ENCODE peak calls at places on chromosome 18, in ten cellular contexts. One of them, this sample, is unnamed.

GRCh38 chr18:51537487-51537886 is 340.0 kb upstream of the MEX3C start:
- DNase-seq in stimulated activated CD4-positive, alpha-beta T cell treated with anti-CD3 and anti-CD28 coated beads, Interleukin-12 subunit alpha, Interleukin-12 subunit beta, amount 100 ng/mL, for 24 hours: no peak
- DNase-seq in astrocyte of the cerebellum: peak
- DNase-seq in endothelial cell: peak
- DNase-seq in CD4-positive, alpha-beta memory T cell: no peak
- DNase-seq in foreskin fibroblast: no peak
- DNase-seq in right lobe of liver: no peak
- DNase-seq in amniotic stem cell: no peak
- DNase-seq in K562: no peak
- DNase-seq in HT1080: peak
- DNase-seq in this sample: no peak

GRCh38 chr18:36516726-36517125 is 219.2 kb downstream of the FHOD3 start:
- DNase-seq in amniotic stem cell: no peak
- DNase-seq in stimulated activated CD4-positive, alpha-beta T cell treated with anti-CD3 and anti-CD28 coated beads, Interleukin-12 subunit alpha, Interleukin-12 subunit beta, amount 100 ng/mL, for 24 hours: no peak
- DNase-seq in CD4-positive, alpha-beta memory T cell: no peak
- DNase-seq in HT1080: no peak
- DNase-seq in K562: no peak
- DNase-seq in right lobe of liver: no peak
- DNase-seq in endothelial cell: no peak
- DNase-seq in foreskin fibroblast: no peak
- DNase-seq in astrocyte of the cerebellum: no peak
- DNase-seq in this sample: no peak

GRCh38 chr18:69956037-69956436 is 8.4 kb upstream of the CD226 start:
- DNase-seq in amniotic stem cell: no peak
- DNase-seq in HT1080: no peak
- DNase-seq in right lobe of liver: no peak
- DNase-seq in foreskin fibroblast: no peak
- DNase-seq in astrocyte of the cerebellum: no peak
- DNase-seq in stimulated activated CD4-positive, alpha-beta T cell treated with anti-CD3 and anti-CD28 coated beads, Interleukin-12 subunit alpha, Interleukin-12 subunit beta, amount 100 ng/mL, for 24 hours: no peak
- DNase-seq in K562: no peak
- DNase-seq in endothelial cell: no peak
- DNase-seq in CD4-positive, alpha-beta memory T cell: no peak
- DNase-seq in this sample: no peak

GRCh38 chr18:48831113-48831759 is 119.5 kb downstream of the SMAD7 start:
- DNase-seq in K562: no peak
- DNase-seq in endothelial cell: no peak
- DNase-seq in right lobe of liver: peak
- DNase-seq in astrocyte of the cerebellum: no peak
- DNase-seq in HT1080: no peak
- DNase-seq in amniotic stem cell: no peak
- DNase-seq in CD4-positive, alpha-beta memory T cell: no peak
- DNase-seq in stimulated activated CD4-positive, alpha-beta T cell treated with anti-CD3 and anti-CD28 coated beads, Interleukin-12 subunit alpha, Interleukin-12 subunit beta, amount 100 ng/mL, for 24 hours: no peak
- DNase-seq in foreskin fibroblast: no peak
- DNase-seq in this sample: no peak

GRCh38 chr18:12010187-12010802 is 29.0 kb downstream of the IMPA2 start:
- DNase-seq in right lobe of liver: no peak
- DNase-seq in astrocyte of the cerebellum: no peak
- DNase-seq in stimulated activated CD4-positive, alpha-beta T cell treated with anti-CD3 and anti-CD28 coated beads, Interleukin-12 subunit alpha, Interleukin-12 subunit beta, amount 100 ng/mL, for 24 hours: no peak
- DNase-seq in CD4-positive, alpha-beta memory T cell: no peak
- DNase-seq in endothelial cell: no peak
- DNase-seq in HT1080: no peak
- DNase-seq in K562: no peak
- DNase-seq in foreskin fibroblast: no peak
- DNase-seq in amniotic stem cell: no peak
- DNase-seq in this sample: no peak

GRCh38 chr18:27005589-27005988 is 140.1 kb upstream of the AQP4 start:
- DNase-seq in K562: no peak
- DNase-seq in right lobe of liver: no peak
- DNase-seq in HT1080: peak
- DNase-seq in CD4-positive, alpha-beta memory T cell: no peak
- DNase-seq in foreskin fibroblast: peak
- DNase-seq in amniotic stem cell: no peak
- DNase-seq in endothelial cell: no peak
- DNase-seq in astrocyte of the cerebellum: no peak
- DNase-seq in stimulated activated CD4-positive, alpha-beta T cell treated with anti-CD3 and anti-CD28 coated beads, Interleukin-12 subunit alpha, Interleukin-12 subunit beta, amount 100 ng/mL, for 24 hours: no peak
- DNase-seq in this sample: no peak

GRCh38 chr18:7174359-7175107 is 56.4 kb upstream of the LRRC30 start:
- DNase-seq in amniotic stem cell: no peak
- DNase-seq in astrocyte of the cerebellum: no peak
- DNase-seq in CD4-positive, alpha-beta memory T cell: no peak
- DNase-seq in K562: no peak
- DNase-seq in right lobe of liver: peak
- DNase-seq in foreskin fibroblast: peak
- DNase-seq in HT1080: no peak
- DNase-seq in endothelial cell: peak
- DNase-seq in stimulated activated CD4-positive, alpha-beta T cell treated with anti-CD3 and anti-CD28 coated beads, Interleukin-12 subunit alpha, Interleukin-12 subunit beta, amount 100 ng/mL, for 24 hours: no peak
- DNase-seq in this sample: no peak

GRCh38 chr18:69838620-69839411 is 108.9 kb downstream of the CD226 start:
- DNase-seq in right lobe of liver: no peak
- DNase-seq in HT1080: peak
- DNase-seq in endothelial cell: no peak
- DNase-seq in CD4-positive, alpha-beta memory T cell: no peak
- DNase-seq in astrocyte of the cerebellum: no peak
- DNase-seq in K562: peak
- DNase-seq in amniotic stem cell: no peak
- DNase-seq in foreskin fibroblast: no peak
- DNase-seq in stimulated activated CD4-positive, alpha-beta T cell treated with anti-CD3 and anti-CD28 coated beads, Interleukin-12 subunit alpha, Interleukin-12 subunit beta, amount 100 ng/mL, for 24 hours: peak
- DNase-seq in this sample: no peak

GRCh38 chr18:54269924-54270844 is 867 bp downstream of the POLI start:
- DNase-seq in right lobe of liver: peak
- DNase-seq in K562: no peak
- DNase-seq in astrocyte of the cerebellum: no peak
- DNase-seq in CD4-positive, alpha-beta memory T cell: peak
- DNase-seq in endothelial cell: peak
- DNase-seq in HT1080: peak
- DNase-seq in amniotic stem cell: no peak
- DNase-seq in foreskin fibroblast: peak
- DNase-seq in stimulated activated CD4-positive, alpha-beta T cell treated with anti-CD3 and anti-CD28 coated beads, Interleukin-12 subunit alpha, Interleukin-12 subunit beta, amount 100 ng/mL, for 24 hours: peak
- DNase-seq in this sample: no peak

GRCh38 chr18:10057808-10058791 is 144.3 kb downstream of the VAPA start:
- DNase-seq in endothelial cell: no peak
- DNase-seq in HT1080: peak
- DNase-seq in K562: no peak
- DNase-seq in CD4-positive, alpha-beta memory T cell: no peak
- DNase-seq in foreskin fibroblast: peak
- DNase-seq in astrocyte of the cerebellum: peak
- DNase-seq in right lobe of liver: no peak
- DNase-seq in stimulated activated CD4-positive, alpha-beta T cell treated with anti-CD3 and anti-CD28 coated beads, Interleukin-12 subunit alpha, Interleukin-12 subunit beta, amount 100 ng/mL, for 24 hours: no peak
- DNase-seq in amniotic stem cell: peak
- DNase-seq in this sample: peak

GRCh38 chr18:68797901-68798300 is at the start of gene CCDC102B:
- DNase-seq in foreskin fibroblast: peak
- DNase-seq in right lobe of liver: no peak
- DNase-seq in HT1080: peak
- DNase-seq in CD4-positive, alpha-beta memory T cell: no peak
- DNase-seq in K562: no peak
- DNase-seq in amniotic stem cell: no peak
- DNase-seq in astrocyte of the cerebellum: peak
- DNase-seq in endothelial cell: no peak
- DNase-seq in stimulated activated CD4-positive, alpha-beta T cell treated with anti-CD3 and anti-CD28 coated beads, Interleukin-12 subunit alpha, Interleukin-12 subunit beta, amount 100 ng/mL, for 24 hours: no peak
- DNase-seq in this sample: no peak

GRCh38 chr18:58209326-58209725 is 165.3 kb downstream of the NEDD4L start:
- DNase-seq in foreskin fibroblast: peak
- DNase-seq in K562: no peak
- DNase-seq in stimulated activated CD4-positive, alpha-beta T cell treated with anti-CD3 and anti-CD28 coated beads, Interleukin-12 subunit alpha, Interleukin-12 subunit beta, amount 100 ng/mL, for 24 hours: no peak
- DNase-seq in endothelial cell: no peak
- DNase-seq in astrocyte of the cerebellum: no peak
- DNase-seq in CD4-positive, alpha-beta memory T cell: no peak
- DNase-seq in right lobe of liver: no peak
- DNase-seq in amniotic stem cell: no peak
- DNase-seq in HT1080: no peak
- DNase-seq in this sample: no peak

GRCh38 chr18:79439201-79440023 is 43.7 kb downstream of the NFATC1 start:
- DNase-seq in right lobe of liver: no peak
- DNase-seq in amniotic stem cell: no peak
- DNase-seq in astrocyte of the cerebellum: peak
- DNase-seq in foreskin fibroblast: peak
- DNase-seq in stimulated activated CD4-positive, alpha-beta T cell treated with anti-CD3 and anti-CD28 coated beads, Interleukin-12 subunit alpha, Interleukin-12 subunit beta, amount 100 ng/mL, for 24 hours: peak
- DNase-seq in CD4-positive, alpha-beta memory T cell: peak
- DNase-seq in K562: peak
- DNase-seq in endothelial cell: no peak
- DNase-seq in HT1080: no peak
- DNase-seq in this sample: no peak

GRCh38 chr18:73479472-73479871 is 611.7 kb upstream of the NETO1 start:
- DNase-seq in amniotic stem cell: no peak
- DNase-seq in HT1080: no peak
- DNase-seq in stimulated activated CD4-positive, alpha-beta T cell treated with anti-CD3 and anti-CD28 coated beads, Interleukin-12 subunit alpha, Interleukin-12 subunit beta, amount 100 ng/mL, for 24 hours: no peak
- DNase-seq in CD4-positive, alpha-beta memory T cell: no peak
- DNase-seq in right lobe of liver: no peak
- DNase-seq in astrocyte of the cerebellum: peak
- DNase-seq in K562: no peak
- DNase-seq in foreskin fibroblast: peak
- DNase-seq in endothelial cell: no peak
- DNase-seq in this sample: no peak

GRCh38 chr18:35024196-35024595 is 17.0 kb upstream of the MAPRE2 start:
- DNase-seq in foreskin fibroblast: peak
- DNase-seq in right lobe of liver: no peak
- DNase-seq in K562: no peak
- DNase-seq in HT1080: no peak
- DNase-seq in endothelial cell: no peak
- DNase-seq in CD4-positive, alpha-beta memory T cell: no peak
- DNase-seq in stimulated activated CD4-positive, alpha-beta T cell treated with anti-CD3 and anti-CD28 coated beads, Interleukin-12 subunit alpha, Interleukin-12 subunit beta, amount 100 ng/mL, for 24 hours: no peak
- DNase-seq in amniotic stem cell: no peak
- DNase-seq in astrocyte of the cerebellum: no peak
- DNase-seq in this sample: no peak

GRCh38 chr18:22309191-22309590 is 108.5 kb downstream of the CTAGE1 start:
- DNase-seq in CD4-positive, alpha-beta memory T cell: no peak
- DNase-seq in amniotic stem cell: peak
- DNase-seq in HT1080: peak
- DNase-seq in stimulated activated CD4-positive, alpha-beta T cell treated with anti-CD3 and anti-CD28 coated beads, Interleukin-12 subunit alpha, Interleukin-12 subunit beta, amount 100 ng/mL, for 24 hours: no peak
- DNase-seq in right lobe of liver: no peak
- DNase-seq in K562: no peak
- DNase-seq in astrocyte of the cerebellum: no peak
- DNase-seq in foreskin fibroblast: peak
- DNase-seq in endothelial cell: no peak
- DNase-seq in this sample: no peak

GRCh38 chr18:43719264-43719795 is 442.0 kb upstream of the SYT4 start:
- DNase-seq in HT1080: no peak
- DNase-seq in K562: no peak
- DNase-seq in CD4-positive, alpha-beta memory T cell: no peak
- DNase-seq in right lobe of liver: no peak
- DNase-seq in astrocyte of the cerebellum: no peak
- DNase-seq in endothelial cell: no peak
- DNase-seq in foreskin fibroblast: peak
- DNase-seq in amniotic stem cell: no peak
- DNase-seq in stimulated activated CD4-positive, alpha-beta T cell treated with anti-CD3 and anti-CD28 coated beads, Interleukin-12 subunit alpha, Interleukin-12 subunit beta, amount 100 ng/mL, for 24 hours: no peak
- DNase-seq in this sample: no peak

GRCh38 chr18:45249306-45249705 is 366.0 kb upstream of the SLC14A2 start:
- DNase-seq in right lobe of liver: no peak
- DNase-seq in CD4-positive, alpha-beta memory T cell: no peak
- DNase-seq in K562: no peak
- DNase-seq in endothelial cell: no peak
- DNase-seq in astrocyte of the cerebellum: no peak
- DNase-seq in amniotic stem cell: no peak
- DNase-seq in stimulated activated CD4-positive, alpha-beta T cell treated with anti-CD3 and anti-CD28 coated beads, Interleukin-12 subunit alpha, Interleukin-12 subunit beta, amount 100 ng/mL, for 24 hours: no peak
- DNase-seq in foreskin fibroblast: peak
- DNase-seq in HT1080: no peak
- DNase-seq in this sample: no peak

GRCh38 chr18:79781331-79781941 is 16.3 kb upstream of the KCNG2 start:
- DNase-seq in CD4-positive, alpha-beta memory T cell: no peak
- DNase-seq in amniotic stem cell: no peak
- DNase-seq in foreskin fibroblast: no peak
- DNase-seq in endothelial cell: no peak
- DNase-seq in K562: no peak
- DNase-seq in HT1080: no peak
- DNase-seq in astrocyte of the cerebellum: no peak
- DNase-seq in stimulated activated CD4-positive, alpha-beta T cell treated with anti-CD3 and anti-CD28 coated beads, Interleukin-12 subunit alpha, Interleukin-12 subunit beta, amount 100 ng/mL, for 24 hours: no peak
- DNase-seq in right lobe of liver: no peak
- DNase-seq in this sample: no peak

GRCh38 chr18:75205760-75206109 is 3.2 kb downstream of the PTGR3 start:
- DNase-seq in stimulated activated CD4-positive, alpha-beta T cell treated with anti-CD3 and anti-CD28 coated beads, Interleukin-12 subunit alpha, Interleukin-12 subunit beta, amount 100 ng/mL, for 24 hours: no peak
- DNase-seq in amniotic stem cell: no peak
- DNase-seq in right lobe of liver: no peak
- DNase-seq in endothelial cell: no peak
- DNase-seq in K562: peak
- DNase-seq in HT1080: no peak
- DNase-seq in astrocyte of the cerebellum: no peak
- DNase-seq in CD4-positive, alpha-beta memory T cell: no peak
- DNase-seq in foreskin fibroblast: peak
- DNase-seq in this sample: no peak

GRCh38 chr18:49717617-49718016 is 95.7 kb downstream of the ACAA2 start:
- DNase-seq in astrocyte of the cerebellum: no peak
- DNase-seq in CD4-positive, alpha-beta memory T cell: no peak
- DNase-seq in foreskin fibroblast: no peak
- DNase-seq in HT1080: no peak
- DNase-seq in stimulated activated CD4-positive, alpha-beta T cell treated with anti-CD3 and anti-CD28 coated beads, Interleukin-12 subunit alpha, Interleukin-12 subunit beta, amount 100 ng/mL, for 24 hours: no peak
- DNase-seq in endothelial cell: no peak
- DNase-seq in right lobe of liver: no peak
- DNase-seq in K562: no peak
- DNase-seq in amniotic stem cell: no peak
- DNase-seq in this sample: no peak

GRCh38 chr18:51125976-51126375 is 71.5 kb downstream of the MEX3C start:
- DNase-seq in CD4-positive, alpha-beta memory T cell: no peak
- DNase-seq in endothelial cell: no peak
- DNase-seq in HT1080: no peak
- DNase-seq in foreskin fibroblast: no peak
- DNase-seq in stimulated activated CD4-positive, alpha-beta T cell treated with anti-CD3 and anti-CD28 coated beads, Interleukin-12 subunit alpha, Interleukin-12 subunit beta, amount 100 ng/mL, for 24 hours: no peak
- DNase-seq in amniotic stem cell: no peak
- DNase-seq in K562: no peak
- DNase-seq in right lobe of liver: no peak
- DNase-seq in astrocyte of the cerebellum: no peak
- DNase-seq in this sample: no peak

GRCh38 chr18:70132999-70133398 is 72.5 kb downstream of the RTTN start:
- DNase-seq in stimulated activated CD4-positive, alpha-beta T cell treated with anti-CD3 and anti-CD28 coated beads, Interleukin-12 subunit alpha, Interleukin-12 subunit beta, amount 100 ng/mL, for 24 hours: no peak
- DNase-seq in right lobe of liver: no peak
- DNase-seq in CD4-positive, alpha-beta memory T cell: no peak
- DNase-seq in endothelial cell: no peak
- DNase-seq in amniotic stem cell: peak
- DNase-seq in foreskin fibroblast: peak
- DNase-seq in astrocyte of the cerebellum: peak
- DNase-seq in HT1080: peak
- DNase-seq in K562: no peak
- DNase-seq in this sample: no peak

GRCh38 chr18:4586729-4587128 is 131.6 kb upstream of the DLGAP1 start:
- DNase-seq in HT1080: no peak
- DNase-seq in endothelial cell: no peak
- DNase-seq in CD4-positive, alpha-beta memory T cell: no peak
- DNase-seq in foreskin fibroblast: no peak
- DNase-seq in right lobe of liver: no peak
- DNase-seq in stimulated activated CD4-positive, alpha-beta T cell treated with anti-CD3 and anti-CD28 coated beads, Interleukin-12 subunit alpha, Interleukin-12 subunit beta, amount 100 ng/mL, for 24 hours: no peak
- DNase-seq in amniotic stem cell: no peak
- DNase-seq in K562: no peak
- DNase-seq in astrocyte of the cerebellum: no peak
- DNase-seq in this sample: no peak

GRCh38 chr18:63208676-63209075 is 110.9 kb downstream of the BCL2 start:
- DNase-seq in CD4-positive, alpha-beta memory T cell: no peak
- DNase-seq in amniotic stem cell: no peak
- DNase-seq in endothelial cell: no peak
- DNase-seq in foreskin fibroblast: no peak
- DNase-seq in K562: no peak
- DNase-seq in stimulated activated CD4-positive, alpha-beta T cell treated with anti-CD3 and anti-CD28 coated beads, Interleukin-12 subunit alpha, Interleukin-12 subunit beta, amount 100 ng/mL, for 24 hours: no peak
- DNase-seq in HT1080: no peak
- DNase-seq in right lobe of liver: no peak
- DNase-seq in astrocyte of the cerebellum: no peak
- DNase-seq in this sample: no peak

GRCh38 chr18:48139427-48140347 is 209.2 kb upstream of the SMAD2 start:
- DNase-seq in amniotic stem cell: no peak
- DNase-seq in right lobe of liver: no peak
- DNase-seq in CD4-positive, alpha-beta memory T cell: no peak
- DNase-seq in K562: no peak
- DNase-seq in astrocyte of the cerebellum: no peak
- DNase-seq in HT1080: no peak
- DNase-seq in stimulated activated CD4-positive, alpha-beta T cell treated with anti-CD3 and anti-CD28 coated beads, Interleukin-12 subunit alpha, Interleukin-12 subunit beta, amount 100 ng/mL, for 24 hours: no peak
- DNase-seq in endothelial cell: no peak
- DNase-seq in foreskin fibroblast: no peak
- DNase-seq in this sample: no peak

GRCh38 chr18:72847134-72847533 is 20.7 kb downstream of the NETO1 start:
- DNase-seq in K562: no peak
- DNase-seq in amniotic stem cell: no peak
- DNase-seq in right lobe of liver: no peak
- DNase-seq in astrocyte of the cerebellum: no peak
- DNase-seq in CD4-positive, alpha-beta memory T cell: no peak
- DNase-seq in stimulated activated CD4-positive, alpha-beta T cell treated with anti-CD3 and anti-CD28 coated beads, Interleukin-12 subunit alpha, Interleukin-12 subunit beta, amount 100 ng/mL, for 24 hours: no peak
- DNase-seq in HT1080: peak
- DNase-seq in endothelial cell: no peak
- DNase-seq in foreskin fibroblast: peak
- DNase-seq in this sample: no peak

GRCh38 chr18:44917865-44918476 is 237.3 kb downstream of the SETBP1 start:
- DNase-seq in amniotic stem cell: no peak
- DNase-seq in endothelial cell: no peak
- DNase-seq in K562: no peak
- DNase-seq in right lobe of liver: peak
- DNase-seq in astrocyte of the cerebellum: no peak
- DNase-seq in stimulated activated CD4-positive, alpha-beta T cell treated with anti-CD3 and anti-CD28 coated beads, Interleukin-12 subunit alpha, Interleukin-12 subunit beta, amount 100 ng/mL, for 24 hours: no peak
- DNase-seq in foreskin fibroblast: no peak
- DNase-seq in HT1080: no peak
- DNase-seq in CD4-positive, alpha-beta memory T cell: no peak
- DNase-seq in this sample: no peak